ENCODE peak calls at places on chromosomes 13 and 19, in nine cellular contexts. K is A549, C is AG09319, Q is spleen, A is psoas muscle, R is tibial nerve, L is fibroblast of pulmonary artery, Z is mesothelial cell of epicardium, U is dorsolateral prefrontal cortex. V is an unnamed sample.

GRCh38 chr13:40974460-40975407 is 44.4 kb downstream of the ELF1 start:
- DNase-seq in K (peak; percentile 25), C (no peak), Q (no peak), A (no peak), R (no peak), L (peak; percentile 84), Z (no peak), U (no peak), V (no peak)

GRCh38 chr19:41264581-41265375 is 606 bp downstream of the HNRNPUL1 start:
- DNase-seq in K (peak; percentile 82), C (no peak), Q (no peak), A (peak; percentile 78), R (no peak), L (peak; percentile 29), Z (peak; percentile 47), U (peak; percentile 23), V (peak; percentile 27)

GRCh38 chr13:99757756-99758464 is 213.7 kb downstream of the ZIC5 start:
- DNase-seq in K (no peak), C (no peak), Q (no peak), A (no peak), R (no peak), L (no peak), Z (no peak), U (no peak), V (no peak)

GRCh38 chr13:30720470-30720869 is 14.9 kb upstream of the ALOX5AP start:
- DNase-seq in K (no peak), C (no peak), Q (no peak), A (no peak), R (no peak), L (no peak), Z (no peak), U (no peak), V (no peak)

GRCh38 chr19:29858000-29858596 is 46.3 kb downstream of the CCNE1 start:
- DNase-seq in K (peak; percentile 60), C (no peak), Q (no peak), A (peak; percentile 61), R (no peak), L (no peak), Z (no peak), U (no peak), V (peak; percentile 53)

GRCh38 chr13:21616880-21617279 is 12.9 kb upstream of the MICU2 start:
- DNase-seq in K (no peak), C (no peak), Q (no peak), A (no peak), R (no peak), L (no peak), Z (no peak), U (no peak), V (no peak)

GRCh38 chr13:75910591-75910990 is 274.5 kb downstream of the LMO7 start:
- DNase-seq in K (no peak), C (peak; percentile 4), Q (no peak), A (no peak), R (no peak), L (no peak), Z (no peak), U (no peak), V (no peak)

GRCh38 chr13:27005556-27005955 is 166.1 kb downstream of the USP12 start:
- DNase-seq in K (no peak), C (no peak), Q (peak; percentile 60), A (no peak), R (no peak), L (peak; percentile 28), Z (no peak), U (peak; percentile 27), V (no peak)

GRCh38 chr13:99986751-99987150 is 5.2 kb downstream of the ZIC2 start:
- DNase-seq in K (no peak), C (no peak), Q (no peak), A (no peak), R (no peak), L (no peak), Z (no peak), U (no peak), V (no peak)

GRCh38 chr13:95298169-95298940 is 2.9 kb downstream of the ABCC4 start:
- DNase-seq in K (no peak), C (no peak), Q (no peak), A (no peak), R (no peak), L (no peak), Z (no peak), U (no peak), V (no peak)

GRCh38 chr19:1861599-1862031 is 1.8 kb downstream of the KLF16 start:
- DNase-seq in K (no peak), C (no peak), Q (no peak), A (no peak), R (no peak), L (no peak), Z (no peak), U (no peak), V (no peak)

GRCh38 chr13:27264181-27264580 is 6.4 kb upstream of the RASL11A start:
- DNase-seq in K (no peak), C (no peak), Q (no peak), A (no peak), R (no peak), L (peak; percentile 62), Z (no peak), U (no peak), V (no peak)

GRCh38 chr19:13872695-13873389 is 4.1 kb upstream of the NANOS3 start:
- DNase-seq in K (peak; percentile 71), C (no peak), Q (no peak), A (no peak), R (no peak), L (no peak), Z (no peak), U (no peak), V (no peak)

GRCh38 chr13:37747071-37747612 is 122.4 kb downstream of the TRPC4 start:
- DNase-seq in K (no peak), C (peak; percentile 7), Q (no peak), A (no peak), R (no peak), L (peak; percentile 86), Z (no peak), U (no peak), V (no peak)
- TF ChIP-seq CTCF in K (no peak), C (no peak), Q (no peak), A (no peak), R (no peak), L (no peak), Z (no peak), U (no peak), V (no peak)

DNA sequence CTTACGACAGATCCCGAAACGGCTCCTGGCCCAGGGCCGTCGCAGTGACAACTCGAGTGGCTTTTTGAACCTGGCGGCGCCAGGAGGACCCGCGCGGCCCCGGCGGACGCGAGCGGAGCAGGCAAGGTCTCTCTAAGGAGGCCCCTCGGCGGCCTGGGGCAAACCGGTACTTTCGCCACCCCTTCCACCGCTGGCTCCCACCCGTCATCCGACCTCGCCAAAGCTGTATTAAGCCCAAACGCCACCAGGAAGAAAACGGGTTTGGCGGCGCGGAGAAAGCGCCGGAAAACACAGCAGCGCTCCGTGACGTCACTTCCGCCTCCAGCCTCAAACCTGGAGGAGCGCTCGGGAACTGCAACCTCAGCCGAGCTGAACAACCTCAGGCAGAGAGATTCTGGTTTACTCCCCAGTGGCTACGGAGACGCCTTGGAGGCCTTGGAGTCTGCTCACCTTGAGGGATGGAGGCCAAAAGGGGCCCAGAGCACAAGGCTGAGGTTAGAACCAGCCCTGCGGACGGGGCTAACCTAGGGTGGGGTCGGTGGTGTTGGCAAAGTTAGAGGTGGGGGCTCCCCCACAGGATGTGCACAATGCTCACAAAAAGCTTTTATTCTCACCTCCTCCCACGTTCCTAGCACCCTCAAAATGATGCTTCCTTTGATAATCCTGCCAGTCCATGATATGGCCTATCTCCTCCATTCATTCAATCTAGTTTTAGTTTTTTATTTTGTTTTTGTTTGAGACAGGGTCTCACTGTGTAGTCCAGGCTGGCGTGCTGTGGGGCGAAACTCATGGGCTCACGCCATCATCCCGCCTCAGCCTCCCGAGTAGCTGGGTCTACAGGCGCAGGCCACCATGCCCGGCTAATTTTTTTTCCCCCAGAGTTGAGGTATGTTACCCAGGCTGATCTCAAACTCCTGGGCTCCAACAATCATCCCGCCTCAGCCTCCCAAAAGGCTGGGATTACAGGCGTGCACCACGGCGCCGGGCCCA is at the start of gene ZNF266:
- DNase-seq in K (peak; percentile 77), C (peak; percentile 50), Q (peak; percentile 95), A (peak; percentile 94), R (peak; percentile 77), L (peak; percentile 94), Z (peak; percentile 81), U (peak; percentile 77), V (peak; percentile 81)
- TF ChIP-seq CTCF in K (no peak), C (peak; percentile 39), Q (peak; percentile 89), A (peak; percentile 76), R (peak; percentile 90), L (peak; percentile 61), Z (peak; percentile 67), U (peak; percentile 53), V (peak; percentile 58)

DNA sequence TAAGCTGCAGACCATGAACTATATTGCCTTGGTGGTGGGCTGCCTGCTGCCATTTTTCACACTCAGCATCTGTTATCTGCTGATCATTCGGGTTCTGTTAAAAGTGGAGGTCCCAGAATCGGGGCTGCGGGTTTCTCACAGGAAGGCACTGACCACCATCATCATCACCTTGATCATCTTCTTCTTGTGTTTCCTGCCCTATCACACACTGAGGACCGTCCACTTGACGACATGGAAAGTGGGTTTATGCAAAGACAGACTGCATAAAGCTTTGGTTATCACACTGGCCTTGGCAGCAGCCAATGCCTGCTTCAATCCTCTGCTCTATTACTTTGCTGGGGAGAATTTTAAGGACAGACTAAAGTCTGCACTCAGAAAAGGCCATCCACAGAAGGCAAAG is 53.7 kb downstream of the CYSLTR2 start:
- DNase-seq in K (no peak), C (no peak), Q (no peak), A (no peak), R (no peak), L (no peak), Z (no peak), U (no peak), V (no peak)
- TF ChIP-seq CTCF in K (no peak), C (no peak), Q (no peak), A (no peak), R (no peak), L (no peak), Z (no peak), U (no peak), V (no peak)

GRCh38 chr13:37074703-37075102 is 15.2 kb upstream of the SUPT20H start:
- DNase-seq in K (no peak), C (no peak), Q (no peak), A (no peak), R (no peak), L (peak; percentile 67), Z (no peak), U (no peak), V (no peak)
- TF ChIP-seq CTCF in K (peak; percentile 43), C (peak; percentile 21), Q (no peak), A (peak; percentile 46), R (no peak), L (peak; percentile 34), Z (peak; percentile 66), U (peak; percentile 58), V (peak; percentile 48)

DNA sequence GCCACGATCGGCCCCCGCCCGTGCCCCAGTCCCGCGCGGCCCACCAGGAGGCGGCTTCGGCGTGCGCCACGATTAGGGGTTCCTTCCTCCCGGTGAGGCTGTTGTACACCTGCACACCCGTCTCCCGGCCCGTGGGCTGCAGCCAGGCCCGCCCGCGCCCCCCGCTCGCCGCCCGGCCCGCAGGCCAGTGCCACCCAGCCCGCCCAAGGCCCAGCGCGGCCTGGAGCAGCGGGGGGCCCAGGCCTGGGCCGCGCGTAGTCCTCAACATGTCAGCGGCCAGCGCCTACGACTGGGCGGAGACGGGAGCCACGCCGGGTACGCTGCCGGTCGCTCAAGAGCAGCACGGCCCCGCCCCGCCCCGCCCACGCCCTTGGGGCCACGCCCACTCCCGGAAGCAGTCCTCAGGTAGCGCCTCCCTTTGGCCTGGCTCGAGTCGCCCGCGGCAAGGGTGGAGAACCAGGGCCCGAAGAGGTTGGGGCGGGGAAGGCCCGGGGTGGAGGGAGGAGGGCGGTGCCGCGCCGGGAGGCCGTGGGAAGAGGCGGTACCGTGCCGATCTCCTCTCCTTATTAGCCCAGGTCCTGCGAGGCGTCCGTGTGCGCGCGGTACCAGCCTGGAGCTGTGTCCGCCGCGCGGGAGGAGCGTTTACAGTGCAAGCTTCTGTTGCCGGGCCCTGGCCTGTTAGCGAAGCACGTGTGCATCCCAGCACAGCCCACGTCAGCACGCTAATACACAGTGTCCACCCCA is at the start of gene CARS2:
- DNase-seq in K (peak; percentile 75), C (peak; percentile 90), Q (peak; percentile 99), A (peak; percentile 98), R (peak; percentile 91), L (peak; percentile 97), Z (peak; percentile 87), U (peak; percentile 79), V (peak; percentile 92)
- TF ChIP-seq CTCF in K (no peak), C (no peak), Q (no peak), A (no peak), R (peak; percentile 42), L (no peak), Z (no peak), U (peak; percentile 33), V (peak; percentile 14)